ENCODE peak calls at places on chromosome 9, in eight cellular contexts. M is neural crest cell, N is H1, U is choroid plexus epithelial cell, Z is osteocyte, P is WTC11, W is Peyer's patch, C is lower lobe of right lung. H is an unnamed sample.

GRCh38 chr9:12774861-12775367 is at the start of gene LURAP1L:
- DNase-seq in M (peak), N (peak), U (peak), Z (no peak), P (peak), W (no peak), C (no peak), H (no peak)

GRCh38 chr9:72971411-72971810 is 18.6 kb upstream of the ALDH1A1 start:
- DNase-seq in M (no peak), N (no peak), U (no peak), Z (no peak), P (no peak), W (no peak), C (no peak), H (no peak)

GRCh38 chr9:32468740-32469139 is 57.3 kb downstream of the RIGI start:
- DNase-seq in M (no peak), N (no peak), U (no peak), Z (no peak), P (no peak), W (no peak), C (no peak), H (no peak)

GRCh38 chr9:96333958-96334357 is 32.0 kb upstream of the HSD17B3 start:
- DNase-seq in M (no peak), N (no peak), U (no peak), Z (no peak), P (no peak), W (no peak), C (no peak), H (no peak)

GRCh38 chr9:110950041-110950645 is 88.1 kb downstream of the LPAR1 start:
- DNase-seq in M (no peak), N (no peak), U (peak), Z (no peak), P (no peak), W (no peak), C (no peak), H (no peak)

GRCh38 chr9:133428579-133429215 is 6.5 kb downstream of the ADAMTS13 start:
- DNase-seq in M (no peak), N (peak), U (no peak), Z (no peak), P (peak), W (peak), C (no peak), H (peak)

GRCh38 chr9:32502459-32502858 is 23.5 kb downstream of the RIGI start:
- DNase-seq in M (no peak), N (no peak), U (peak), Z (no peak), P (no peak), W (no peak), C (no peak), H (no peak)

GRCh38 chr9:126411225-126411947 is 84.8 kb downstream of the MVB12B start:
- DNase-seq in M (no peak), N (no peak), U (no peak), Z (no peak), P (no peak), W (no peak), C (no peak), H (no peak)

GRCh38 chr9:100455470-100455869 is 17.5 kb upstream of the TMEFF1 start:
- DNase-seq in M (no peak), N (no peak), U (peak), Z (no peak), P (no peak), W (no peak), C (no peak), H (no peak)

GRCh38 chr9:120306088-120306487 is 273.9 kb downstream of the CDK5RAP2 start:
- DNase-seq in M (no peak), N (no peak), U (no peak), Z (peak), P (no peak), W (no peak), C (no peak), H (no peak)

GRCh38 chr9:115134941-115135340 is 17.0 kb upstream of the TNC start:
- DNase-seq in M (no peak), N (no peak), U (no peak), Z (no peak), P (no peak), W (no peak), C (no peak), H (no peak)

GRCh38 chr9:109771084-109771483 is 8.9 kb upstream of the PALM2AKAP2 start:
- DNase-seq in M (no peak), N (no peak), U (peak), Z (no peak), P (peak), W (no peak), C (no peak), H (no peak)

GRCh38 chr9:133604856-133605255 is 4.3 kb downstream of the FAM163B start:
- DNase-seq in M (no peak), N (no peak), U (no peak), Z (no peak), P (no peak), W (no peak), C (peak), H (no peak)

GRCh38 chr9:135079676-135080075 is 7.8 kb upstream of the OLFM1 start:
- DNase-seq in M (no peak), N (no peak), U (no peak), Z (no peak), P (no peak), W (no peak), C (no peak), H (no peak)

GRCh38 chr9:34573599-34574325 is 15.8 kb downstream of the CNTFR start:
- DNase-seq in M (no peak), N (no peak), U (no peak), Z (no peak), P (no peak), W (no peak), C (no peak), H (no peak)

GRCh38 chr9:110072597-110073355 is 135.2 kb downstream of the C9orf152 start:
- DNase-seq in M (no peak), N (no peak), U (no peak), Z (peak), P (no peak), W (no peak), C (no peak), H (no peak)

GRCh38 chr9:30519756-30520155 is 1864.7 kb upstream of the ACO1 start:
- DNase-seq in M (no peak), N (no peak), U (peak), Z (no peak), P (no peak), W (no peak), C (no peak), H (no peak)

GRCh38 chr9:23123048-23123632 is 676.5 kb downstream of the DMRTA1 start:
- DNase-seq in M (peak), N (peak), U (peak), Z (no peak), P (peak), W (no peak), C (no peak), H (no peak)

GRCh38 chr9:129027224-129027684 is 877 bp downstream of the SH3GLB2 start:
- DNase-seq in M (no peak), N (no peak), U (no peak), Z (no peak), P (no peak), W (no peak), C (no peak), H (no peak)

GRCh38 chr9:129312731-129313130 is 134.7 kb upstream of the IER5L start:
- DNase-seq in M (no peak), N (no peak), U (no peak), Z (peak), P (no peak), W (no peak), C (peak), H (no peak)

GRCh38 chr9:114678847-114679246 is 3.1 kb downstream of the TEX48 start:
- DNase-seq in M (no peak), N (no peak), U (no peak), Z (no peak), P (no peak), W (no peak), C (no peak), H (no peak)

GRCh38 chr9:131395027-131395744 is 1.3 kb downstream of the PRRC2B start:
- DNase-seq in M (no peak), N (peak), U (peak), Z (no peak), P (peak), W (peak), C (peak), H (no peak)

GRCh38 chr9:134488901-134489280 is 152.7 kb upstream of the COL5A1 start:
- DNase-seq in M (no peak), N (no peak), U (no peak), Z (no peak), P (no peak), W (no peak), C (no peak), H (no peak)

GRCh38 chr9:83430681-83431080 is 107.5 kb downstream of the FRMD3 start:
- DNase-seq in M (no peak), N (no peak), U (no peak), Z (no peak), P (no peak), W (no peak), C (no peak), H (no peak)

GRCh38 chr9:128702949-128703615 is 779 bp downstream of the PKN3 start:
- DNase-seq in M (no peak), N (peak), U (no peak), Z (no peak), P (peak), W (no peak), C (peak), H (peak)

GRCh38 chr9:137305060-137305787 is 3.2 kb upstream of the NRARP start:
- DNase-seq in M (no peak), N (peak), U (peak), Z (no peak), P (peak), W (peak), C (peak), H (no peak)

GRCh38 chr9:109132473-109133095 is 12.8 kb upstream of the TMEM245 start:
- DNase-seq in M (no peak), N (no peak), U (no peak), Z (no peak), P (no peak), W (no peak), C (no peak), H (no peak)

GRCh38 chr9:12875216-12875615 is 100.4 kb downstream of the LURAP1L start:
- DNase-seq in M (no peak), N (no peak), U (no peak), Z (no peak), P (no peak), W (no peak), C (no peak), H (no peak)

GRCh38 chr9:73148447-73148937 is 3.2 kb upstream of the ANXA1 start:
- DNase-seq in M (no peak), N (no peak), U (peak), Z (no peak), P (no peak), W (no peak), C (no peak), H (no peak)

GRCh38 chr9:82101475-82101874 is 112.9 kb downstream of the SPATA31D1 start:
- DNase-seq in M (no peak), N (no peak), U (peak), Z (no peak), P (no peak), W (no peak), C (no peak), H (no peak)
- TF ChIP-seq CTCF in M (peak), N (peak), U (no peak), Z (no peak), P (no peak), W (no peak), C (no peak), H (no peak)

GRCh38 chr9:4548796-4549725 is 58.8 kb downstream of the SLC1A1 start:
- DNase-seq in M (peak), N (peak), U (no peak), Z (no peak), P (peak), W (no peak), C (peak), H (no peak)
- TF ChIP-seq CTCF in M (peak), N (peak), U (peak), Z (peak), P (peak), W (peak), C (peak), H (peak)

GRCh38 chr9:74282526-74283253 is 214.4 kb upstream of the RORB start:
- DNase-seq in M (no peak), N (no peak), U (no peak), Z (no peak), P (no peak), W (no peak), C (no peak), H (no peak)

GRCh38 chr9:74277532-74277931 is 219.6 kb upstream of the RORB start:
- DNase-seq in M (no peak), N (no peak), U (no peak), Z (no peak), P (no peak), W (no peak), C (no peak), H (no peak)

GRCh38 chr9:74284596-74284995 is 212.5 kb upstream of the RORB start:
- DNase-seq in M (no peak), N (no peak), U (no peak), Z (no peak), P (no peak), W (no peak), C (no peak), H (no peak)

GRCh38 chr9:74285075-74285474 is 212.1 kb upstream of the RORB start:
- DNase-seq in M (no peak), N (no peak), U (peak), Z (no peak), P (no peak), W (no peak), C (no peak), H (no peak)

DNA sequence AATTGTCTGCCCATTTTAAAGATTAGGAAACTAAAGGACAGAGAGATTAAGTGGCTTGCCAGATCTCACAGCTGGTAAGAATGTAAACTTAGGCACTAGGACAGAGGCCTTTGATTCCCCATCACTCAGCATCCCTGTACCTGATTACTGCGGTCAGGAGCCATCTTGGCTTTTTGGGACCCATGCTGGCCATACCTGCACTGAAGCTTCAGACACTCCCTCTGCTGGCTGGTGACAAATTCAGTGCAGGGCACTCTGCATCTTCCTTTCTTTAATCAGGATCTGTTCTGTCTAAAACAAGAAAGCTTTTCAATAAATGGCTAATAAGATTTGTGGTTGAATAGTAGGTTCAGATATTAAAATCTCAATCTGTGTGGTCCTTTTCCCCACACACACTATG is 215.5 kb upstream of the RORB start:
- DNase-seq in M (no peak), N (no peak), U (no peak), Z (no peak), P (peak), W (no peak), C (no peak), H (no peak)
- TF ChIP-seq CTCF in M (peak), N (peak), U (peak), Z (no peak), P (peak), W (no peak), C (no peak), H (peak)

GRCh38 chr9:35790385-35791291 is 753 bp upstream of the NPR2 start:
- DNase-seq in M (peak), N (peak), U (peak), Z (peak), P (peak), W (peak), C (peak), H (peak)
- TF ChIP-seq CTCF in M (peak), N (peak), U (peak), Z (peak), P (peak), W (peak), C (peak), H (peak)

GRCh38 chr9:98419260-98419603 is 163.8 kb upstream of the TBC1D2 start:
- DNase-seq in M (no peak), N (no peak), U (no peak), Z (no peak), P (no peak), W (no peak), C (no peak), H (no peak)
- TF ChIP-seq CTCF in M (no peak), N (no peak), U (peak), Z (no peak), P (no peak), W (no peak), C (no peak), H (no peak)

GRCh38 chr9:93206576-93207155 is 22.7 kb downstream of the WNK2 start:
- DNase-seq in M (no peak), N (no peak), U (no peak), Z (no peak), P (no peak), W (no peak), C (peak), H (no peak)

GRCh38 chr9:93204470-93205043 is 20.6 kb downstream of the WNK2 start:
- DNase-seq in M (no peak), N (no peak), U (no peak), Z (no peak), P (no peak), W (no peak), C (peak), H (no peak)

GRCh38 chr9:93203713-93204469 is 20.0 kb downstream of the WNK2 start:
- DNase-seq in M (no peak), N (no peak), U (no peak), Z (no peak), P (no peak), W (no peak), C (peak), H (no peak)

GRCh38 chr9:93205896-93206575 is 22.1 kb downstream of the WNK2 start:
- DNase-seq in M (no peak), N (no peak), U (no peak), Z (no peak), P (no peak), W (no peak), C (peak), H (no peak)

GRCh38 chr9:93205045-93205768 is 21.3 kb downstream of the WNK2 start:
- DNase-seq in M (no peak), N (no peak), U (peak), Z (no peak), P (no peak), W (no peak), C (peak), H (no peak)
- TF ChIP-seq CTCF in M (no peak), N (no peak), U (no peak), Z (no peak), P (no peak), W (no peak), C (no peak), H (no peak)

DNA sequence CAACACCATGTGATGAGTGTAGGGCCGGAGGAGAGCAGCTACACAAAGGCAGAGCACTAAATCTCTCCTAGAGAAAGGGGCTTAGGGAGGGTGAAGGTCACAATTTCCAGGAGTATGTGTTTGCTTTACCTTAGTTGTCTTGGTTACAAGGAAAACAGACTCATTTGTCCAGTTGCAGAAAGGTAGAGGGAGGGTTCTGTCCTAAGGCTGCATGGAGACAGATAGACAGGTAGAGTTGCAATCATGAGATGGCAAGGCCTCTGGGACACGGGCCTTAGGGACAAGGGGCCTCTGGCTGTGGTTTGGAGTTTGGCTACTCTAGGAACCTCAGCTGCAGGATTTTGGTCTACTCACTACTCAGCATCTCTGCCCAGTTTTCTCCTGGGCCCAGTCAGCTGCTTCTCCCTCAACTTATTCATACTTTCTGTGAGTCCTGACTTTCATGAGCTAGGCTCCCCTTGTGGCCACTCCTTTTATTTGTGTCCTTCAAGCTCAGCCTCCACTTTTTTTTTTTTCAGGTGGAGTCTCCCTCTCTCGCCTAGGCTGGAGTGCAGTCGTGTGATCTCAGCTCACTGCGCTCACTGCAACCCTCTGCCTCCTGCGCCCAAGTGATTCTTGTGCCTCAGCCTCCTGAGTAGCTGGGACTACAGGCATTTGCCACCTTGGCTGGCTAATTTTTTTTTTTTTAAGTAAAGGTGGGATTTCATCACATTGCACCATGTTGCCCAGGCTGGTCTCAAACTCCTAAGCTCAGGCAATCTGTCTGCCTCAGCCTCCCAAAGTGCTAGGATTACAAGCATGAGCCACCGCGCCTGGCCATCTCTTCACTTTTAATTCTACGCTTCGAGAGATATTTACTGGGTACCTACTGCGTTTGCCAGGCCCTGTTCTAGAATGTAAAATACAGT is 76.6 kb downstream of the PTPDC1 start:
- DNase-seq in M (no peak), N (peak), U (no peak), Z (no peak), P (no peak), W (no peak), C (no peak), H (no peak)
- TF ChIP-seq CTCF in M (peak), N (peak), U (peak), Z (peak), P (no peak), W (no peak), C (no peak), H (no peak)

GRCh38 chr9:10232352-10232930 is 380.4 kb downstream of the PTPRD start:
- DNase-seq in M (no peak), N (no peak), U (peak), Z (no peak), P (no peak), W (no peak), C (no peak), H (no peak)

GRCh38 chr9:10226996-10227395 is 385.8 kb downstream of the PTPRD start:
- DNase-seq in M (no peak), N (no peak), U (no peak), Z (no peak), P (no peak), W (no peak), C (no peak), H (no peak)

GRCh38 chr9:10228082-10228481 is 384.7 kb downstream of the PTPRD start:
- DNase-seq in M (no peak), N (no peak), U (no peak), Z (no peak), P (no peak), W (no peak), C (no peak), H (no peak)

GRCh38 chr9:10230512-10230911 is 382.3 kb downstream of the PTPRD start:
- DNase-seq in M (no peak), N (no peak), U (no peak), Z (no peak), P (no peak), W (no peak), C (no peak), H (no peak)
- TF ChIP-seq CTCF in M (no peak), N (no peak), U (no peak), Z (no peak), P (no peak), W (no peak), C (no peak), H (no peak)